ENCODE peak calls at places on chromosomes 2 and 18, in seven cellular contexts. B is HCT116, U is K562, N is GM23338, P is HepG2, K is SK-N-SH, O is GM12878. F is an unnamed sample.

GRCh38 chr18:46152808-46153617 is 48.8 kb downstream of the HAUS1 start:
- DNase-seq in B (no peak), U (peak; percentile 92), N (peak; percentile 63), P (no peak), K (peak; percentile 46), O (no peak), F (peak; percentile 56)

GRCh38 chr2:105631011-105631410 is 113.7 kb upstream of the NCK2 start:
- DNase-seq in B (no peak), U (no peak), N (no peak), P (no peak), K (no peak), O (no peak), F (no peak)

GRCh38 chr2:152336854-152337510 is 2.0 kb downstream of the FMNL2 start:
- DNase-seq in B (no peak), U (no peak), N (peak; percentile 46), P (no peak), K (peak; percentile 50), O (no peak), F (no peak)

GRCh38 chr2:130846233-130846632 is 9.5 kb downstream of the ARHGEF4 start:
- DNase-seq in B (no peak), U (no peak), N (no peak), P (no peak), K (peak; percentile 52), O (no peak), F (no peak)

GRCh38 chr18:79385749-79386341 is 9.9 kb upstream of the NFATC1 start:
- DNase-seq in B (no peak), U (no peak), N (no peak), P (no peak), K (peak; percentile 40), O (no peak), F (no peak)

GRCh38 chr2:213187833-213188532 is 36.6 kb upstream of the IKZF2 start:
- DNase-seq in B (no peak), U (no peak), N (peak; percentile 96), P (peak; percentile 84), K (no peak), O (no peak), F (no peak)

GRCh38 chr18:2538236-2538635 is 33.1 kb downstream of the METTL4 start:
- DNase-seq in B (no peak), U (no peak), N (no peak), P (no peak), K (no peak), O (no peak), F (no peak)

GRCh38 chr2:151043484-151043883 is 218.2 kb downstream of the RBM43 start:
- DNase-seq in B (peak; percentile 7), U (no peak), N (peak; percentile 11), P (no peak), K (no peak), O (no peak), F (no peak)

GRCh38 chr2:59932341-59932740 is 621.1 kb downstream of the BCL11A start:
- DNase-seq in B (no peak), U (no peak), N (peak; percentile 77), P (no peak), K (no peak), O (no peak), F (no peak)

GRCh38 chr18:6876646-6877045 is 147.1 kb downstream of the ARHGAP28 start:
- DNase-seq in B (no peak), U (no peak), N (no peak), P (no peak), K (no peak), O (no peak), F (no peak)

GRCh38 chr2:117232305-117232704 is 582.2 kb upstream of the DDX18 start:
- DNase-seq in B (no peak), U (no peak), N (no peak), P (no peak), K (no peak), O (no peak), F (no peak)

GRCh38 chr2:102895386-102895785 is 133.6 kb downstream of the TMEM182 start:
- DNase-seq in B (no peak), U (no peak), N (peak; percentile 47), P (no peak), K (no peak), O (no peak), F (no peak)

GRCh38 chr2:29549069-29549380 is 372.4 kb downstream of the ALK start:
- DNase-seq in B (no peak), U (no peak), N (no peak), P (no peak), K (no peak), O (no peak), F (no peak)

GRCh38 chr2:19099181-19099580 is 259.2 kb downstream of the OSR1 start:
- DNase-seq in B (no peak), U (no peak), N (no peak), P (no peak), K (no peak), O (no peak), F (no peak)

GRCh38 chr2:6896930-6897759 is 19.6 kb downstream of the RSAD2 start:
- DNase-seq in B (peak; percentile 26), U (peak; percentile 36), N (peak; percentile 45), P (peak; percentile 41), K (peak; percentile 52), O (no peak), F (no peak)

GRCh38 chr2:50732796-50733195 is 299.1 kb downstream of the NRXN1 start:
- DNase-seq in B (no peak), U (no peak), N (no peak), P (no peak), K (no peak), O (no peak), F (no peak)

GRCh38 chr18:49025767-49026500 is 75.2 kb upstream of the SMAD7 start:
- DNase-seq in B (no peak), U (no peak), N (no peak), P (no peak), K (no peak), O (no peak), F (no peak)

GRCh38 chr2:69733338-69734039 is 8.4 kb upstream of the ANXA4 start:
- DNase-seq in B (no peak), U (no peak), N (no peak), P (no peak), K (no peak), O (no peak), F (no peak)

GRCh38 chr2:207163053-207163814 is 2.5 kb downstream of the KLF7 start:
- DNase-seq in B (peak; percentile 74), U (no peak), N (peak; percentile 36), P (peak; percentile 75), K (no peak), O (no peak), F (no peak)

GRCh38 chr18:13216732-13217465 is 1.7 kb upstream of the LDLRAD4 start:
- DNase-seq in B (no peak), U (peak; percentile 37), N (peak; percentile 61), P (no peak), K (peak; percentile 86), O (no peak), F (no peak)

GRCh38 chr2:182163878-182164277 is 178.2 kb downstream of the PPP1R1C start:
- DNase-seq in B (no peak), U (no peak), N (no peak), P (no peak), K (no peak), O (no peak), F (no peak)

GRCh38 chr2:19784456-19784855 is 117.3 kb downstream of the TTC32 start:
- DNase-seq in B (no peak), U (no peak), N (no peak), P (no peak), K (no peak), O (no peak), F (no peak)

GRCh38 chr2:33812707-33813106 is 213.6 kb upstream of the FAM98A start:
- DNase-seq in B (no peak), U (no peak), N (no peak), P (no peak), K (no peak), O (no peak), F (no peak)

GRCh38 chr2:38056216-38056615 is 19.7 kb downstream of the CYP1B1 start:
- DNase-seq in B (no peak), U (no peak), N (no peak), P (no peak), K (no peak), O (no peak), F (no peak)

GRCh38 chr18:79668203-79668602 is 11.4 kb upstream of the CTDP1 start:
- DNase-seq in B (no peak), U (no peak), N (no peak), P (no peak), K (no peak), O (no peak), F (no peak)

GRCh38 chr2:171394164-171394725 is 39.5 kb downstream of the METTL8 start:
- DNase-seq in B (no peak), U (no peak), N (no peak), P (no peak), K (no peak), O (no peak), F (no peak)

GRCh38 chr2:195674491-195675226 is 17.6 kb downstream of the SLC39A10 start:
- DNase-seq in B (no peak), U (no peak), N (no peak), P (no peak), K (no peak), O (no peak), F (no peak)
- TF ChIP-seq REST in B (no peak), U (no peak), N (no peak), P (no peak), K (no peak), O (no peak), F (no peak)

GRCh38 chr18:24027156-24027555 is 12.6 kb downstream of the TTC39C start:
- DNase-seq in B (no peak), U (no peak), N (no peak), P (no peak), K (no peak), O (no peak), F (no peak)
- H3K4me1 ChIP-seq in B (peaks cover 23% of the 10 kb centered on the region), U (no peaks in the 10 kb centered on the region), N (peaks cover 57% of the 10 kb centered on the region), P (no peaks in the 10 kb centered on the region), K (peaks cover 9% of the 10 kb centered on the region), O (peaks cover 4% of the 10 kb centered on the region), F (no peaks in the 10 kb centered on the region)

GRCh38 chr2:31581124-31581795 is 522 bp upstream of the SRD5A2 start:
- DNase-seq in B (no peak), U (no peak), N (peak; percentile 8), P (no peak), K (no peak), O (no peak), F (no peak)
- H3K27me3 ChIP-seq in B (peaks cover 24% of the 10 kb centered on the region), U (peaks cover 15% of the 10 kb centered on the region), N (peaks cover 62% of the 10 kb centered on the region), P (no peaks in the 10 kb centered on the region), K (peaks cover 33% of the 10 kb centered on the region), O (peaks cover 2% of the 10 kb centered on the region), F (peaks cover 11% of the 10 kb centered on the region)

DNA sequence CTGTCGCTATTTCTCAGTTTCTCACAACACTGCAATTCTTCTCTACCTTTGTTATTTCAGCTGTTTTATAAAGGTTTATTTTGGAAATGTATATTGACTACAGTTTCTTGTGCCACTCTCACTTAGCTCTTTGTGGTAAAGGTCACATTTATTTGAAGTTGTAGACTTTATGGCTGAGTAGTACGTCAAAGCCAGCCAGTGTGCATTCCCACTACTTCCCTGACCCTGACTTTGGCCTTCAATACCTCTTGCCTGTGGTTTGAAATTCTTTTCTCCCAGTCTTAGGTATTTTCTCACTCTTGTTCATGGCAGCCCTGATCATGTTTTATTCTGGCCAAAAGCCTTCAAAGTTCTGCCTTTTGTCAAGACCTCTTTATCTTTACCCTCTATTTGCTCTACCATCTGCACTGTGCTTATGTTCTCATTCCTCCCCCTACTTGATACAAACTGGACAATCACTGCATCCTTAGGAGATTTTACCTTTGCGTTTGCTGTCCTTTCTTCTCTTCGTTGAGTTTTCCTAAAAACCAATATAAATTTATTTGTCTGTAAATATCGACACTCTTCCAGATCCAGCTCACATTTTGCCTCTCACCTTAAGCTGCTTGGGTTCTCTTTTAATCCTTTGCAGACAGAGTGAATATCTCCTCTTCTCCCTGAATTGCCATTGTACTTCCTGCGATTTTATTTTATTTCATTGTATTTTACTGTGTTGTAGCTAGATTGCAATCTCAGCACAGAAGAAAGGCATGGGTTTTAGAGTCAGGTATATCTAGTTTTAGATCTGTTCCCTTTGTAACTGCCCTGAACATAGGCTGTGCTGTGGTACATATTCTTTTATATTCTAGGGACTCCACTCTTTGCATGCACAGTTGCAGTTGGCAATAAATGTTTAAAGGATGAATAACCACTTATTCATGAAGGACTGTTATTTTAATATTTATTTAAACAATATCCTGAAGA is 31.2 kb downstream of the GULP1 start:
- DNase-seq in B (no peak), U (no peak), N (no peak), P (no peak), K (no peak), O (no peak), F (no peak)
- TF ChIP-seq REST in B (no peak), U (no peak), N (no peak), P (no peak), K (no peak), O (no peak), F (no peak)

F was measured in Panc1.